ENCODE peak calls at places on chromosome 1, in four cellular contexts. L is neuronal stem cell, N is mesenchymal stem cell, R is IMR-90. F is an unnamed sample.

GRCh38 chr1:53535846-53536245 is 76.6 kb downstream of the DMRTB1 start:
- DNase-seq in R (peak; percentile 76), N (no peak), L (no peak), F (no peak)

GRCh38 chr1:181318858-181319235 is 164.5 kb upstream of the CACNA1E start:
- DNase-seq in N (no peak), R (peak; percentile 4), L (no peak), F (peak; percentile 18)

GRCh38 chr1:241286486-241286885 is 70.5 kb downstream of the RGS7 start:
- DNase-seq in L (no peak), N (no peak), R (no peak), F (no peak)

GRCh38 chr1:164440222-164440621 is 118.8 kb upstream of the PBX1 start:
- DNase-seq in R (no peak), N (peak; percentile 18), L (no peak), F (peak; percentile 72)

GRCh38 chr1:83689900-83690868 is 308.7 kb downstream of the TTLL7 start:
- DNase-seq in N (no peak), L (no peak), R (no peak), F (no peak)

GRCh38 chr1:8435569-8436071 is 117.7 kb downstream of the SLC45A1 start:
- DNase-seq in L (no peak), R (no peak), N (no peak), F (no peak)

GRCh38 chr1:183914283-183914682 is 109.4 kb downstream of the RGL1 start:
- DNase-seq in L (no peak), N (peak; percentile 47), R (peak; percentile 58), F (no peak)

GRCh38 chr1:157993179-157994080 is at the start of gene KIRREL1:
- DNase-seq in N (peak; percentile 85), R (peak; percentile 65), L (no peak), F (peak; percentile 82)

GRCh38 chr1:8580566-8580965 is 236.9 kb downstream of the RERE start:
- DNase-seq in L (no peak), R (no peak), N (no peak), F (no peak)

GRCh38 chr1:204341380-204341779 is 18.3 kb downstream of the PLEKHA6 start:
- DNase-seq in L (no peak), N (no peak), R (peak; percentile 90), F (no peak)

GRCh38 chr1:116455509-116455908 is 82.5 kb downstream of the ATP1A1 start:
- DNase-seq in N (no peak), R (no peak), L (no peak), F (no peak)

GRCh38 chr1:116458695-116459094 is 85.7 kb downstream of the ATP1A1 start:
- DNase-seq in R (no peak), N (no peak), L (no peak), F (no peak)

GRCh38 chr1:116460261-116460660 is 87.2 kb downstream of the ATP1A1 start:
- DNase-seq in L (no peak), R (no peak), N (no peak), F (no peak)

GRCh38 chr1:116460748-116461376 is 87.8 kb downstream of the ATP1A1 start:
- DNase-seq in L (no peak), N (no peak), R (no peak), F (no peak)

DNA sequence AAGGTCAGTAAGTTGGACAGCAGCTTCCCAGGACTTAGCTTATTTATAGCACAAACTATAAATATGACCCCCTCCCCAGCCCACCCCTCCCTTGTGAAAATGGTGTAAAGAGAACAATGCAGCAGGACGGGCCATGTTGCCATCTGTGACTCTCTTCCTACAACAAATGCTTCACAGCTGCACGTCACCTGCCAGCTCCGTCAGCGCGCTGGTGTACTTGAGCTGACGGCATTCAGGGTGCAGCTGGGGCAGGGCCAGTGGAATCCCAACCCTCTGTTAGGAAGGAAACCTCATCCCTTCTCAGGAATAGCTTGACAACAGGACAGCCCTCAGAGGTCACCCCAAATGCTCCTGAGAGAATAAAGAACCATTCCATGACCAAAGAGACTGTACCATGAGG is 84.9 kb downstream of the ATP1A1 start:
- DNase-seq in N (no peak), L (no peak), R (no peak), F (no peak)
- H2BK120ac ChIP-seq in N (no peak overlapping the region), L (no peak overlapping the region), R (no peak overlapping the region), F (no peak overlapping the region)

DNA sequence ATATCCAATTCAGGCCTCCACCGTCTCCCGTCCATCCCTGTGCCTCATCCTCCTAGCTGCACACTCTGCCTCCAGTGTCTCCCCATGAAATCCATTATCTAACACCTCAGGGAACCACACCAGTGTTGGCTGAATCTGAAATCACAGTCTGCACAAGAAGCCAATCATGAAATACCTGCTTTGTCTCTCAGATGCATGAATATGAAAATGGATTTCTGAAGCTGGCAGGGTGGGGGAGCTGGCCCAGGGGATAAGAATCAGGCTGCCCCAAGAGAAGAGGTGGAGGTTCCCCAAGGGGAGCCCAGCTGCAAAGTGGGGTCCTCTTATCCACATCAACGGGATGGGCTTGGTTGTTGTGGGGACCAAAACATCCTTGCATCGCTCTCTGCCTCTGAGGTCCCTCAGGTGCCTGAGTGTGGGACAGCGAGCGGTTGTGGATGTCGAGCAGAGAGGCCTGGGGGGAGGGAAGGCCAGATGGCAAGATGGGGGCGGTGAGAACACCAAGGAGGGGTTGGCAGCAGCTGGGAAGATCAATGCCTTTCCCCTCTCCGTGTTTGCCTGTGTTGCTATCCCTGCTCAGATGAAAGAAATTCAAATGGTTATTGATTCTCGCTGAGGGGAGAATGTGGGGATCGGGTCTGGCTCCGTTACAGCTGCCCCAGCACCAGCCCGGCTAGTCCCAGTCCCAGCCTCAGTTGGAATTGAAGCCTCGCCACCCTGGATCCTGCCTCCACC is 237.3 kb upstream of the POU3F1 start:
- DNase-seq in R (no peak), L (no peak), N (no peak), F (no peak)
- H2BK120ac ChIP-seq in R (no peak overlapping the region), L (peak overlapping the region; percentile 2), N (no peak overlapping the region), F (no peak overlapping the region)

DNA sequence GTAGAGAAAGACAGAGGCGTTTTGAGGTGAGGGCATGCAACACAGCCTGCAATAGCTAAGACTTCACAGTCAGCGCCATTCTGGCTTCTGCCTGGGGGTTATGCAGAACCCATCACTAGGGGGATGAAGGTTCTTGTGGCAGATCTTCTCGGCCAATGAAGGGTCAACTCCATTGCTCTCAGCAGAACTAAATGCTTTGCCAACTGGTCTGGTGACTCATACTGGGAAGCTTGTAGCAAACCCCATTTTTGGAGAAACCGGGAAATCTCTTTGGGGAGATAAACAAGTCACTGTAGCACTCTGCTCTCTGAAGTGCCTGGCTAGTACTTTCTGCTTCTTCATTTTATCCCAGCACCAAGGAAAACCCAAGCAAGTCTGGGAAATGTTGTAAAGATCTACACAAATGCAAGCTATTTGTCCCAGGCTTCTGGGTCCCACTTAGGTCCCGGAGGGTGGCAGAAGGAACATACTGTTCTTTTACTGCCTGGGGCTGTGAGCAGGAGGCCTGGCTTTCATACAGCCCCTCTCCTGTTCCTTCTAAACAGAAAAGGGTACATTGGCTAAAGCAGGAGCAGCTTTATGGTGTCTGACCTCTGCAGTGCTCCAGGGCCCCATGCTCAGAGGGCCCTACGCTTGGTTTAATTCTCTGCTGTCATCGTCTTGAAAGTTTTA is 28.8 kb downstream of the SHISA4 start:
- DNase-seq in N (peak; percentile 94), L (no peak), R (peak; percentile 94), F (no peak)
- H2BK120ac ChIP-seq in N (peak overlapping the region; percentile 83), L (no peak overlapping the region), R (peak overlapping the region; percentile 98), F (no peak overlapping the region)

GRCh38 chr1:51552929-51553807 is 34.1 kb upstream of the EPS15 start:
- DNase-seq in R (no peak), N (no peak), L (no peak), F (no peak)
- H2BK120ac ChIP-seq in R (no peak overlapping the region), N (no peak overlapping the region), L (no peak overlapping the region), F (no peak overlapping the region)

DNA sequence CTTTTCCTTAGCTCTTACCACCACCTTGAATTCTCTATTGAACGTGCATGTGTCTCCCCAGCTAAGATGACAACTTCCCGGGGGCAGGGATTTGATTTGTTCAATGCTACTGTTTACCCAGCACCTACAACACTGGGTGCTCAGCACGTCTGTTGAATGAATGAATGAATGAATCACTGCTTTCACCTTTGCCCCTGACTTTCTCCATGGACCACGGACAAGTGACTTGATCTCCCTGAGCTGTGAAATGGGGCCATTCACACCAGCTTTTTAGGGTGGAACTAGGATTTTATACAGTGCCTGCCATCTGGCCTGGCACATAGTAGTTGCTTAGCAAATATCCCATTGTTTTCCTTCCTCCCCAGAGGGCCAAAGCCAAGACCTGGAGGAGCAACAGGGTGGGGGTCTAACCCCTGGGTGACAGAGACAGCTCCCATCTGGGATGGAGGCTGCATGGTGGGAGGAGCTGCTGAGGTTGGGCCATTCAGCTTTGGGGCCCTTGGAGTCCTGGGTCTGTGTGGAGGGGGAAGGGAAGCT is 15.7 kb downstream of the TNFRSF1B start:
- DNase-seq in R (no peak), L (no peak), N (no peak), F (no peak)
- H2BK120ac ChIP-seq in R (no peak overlapping the region), L (no peak overlapping the region), N (peak overlapping the region; percentile 45), F (no peak overlapping the region)

DNA sequence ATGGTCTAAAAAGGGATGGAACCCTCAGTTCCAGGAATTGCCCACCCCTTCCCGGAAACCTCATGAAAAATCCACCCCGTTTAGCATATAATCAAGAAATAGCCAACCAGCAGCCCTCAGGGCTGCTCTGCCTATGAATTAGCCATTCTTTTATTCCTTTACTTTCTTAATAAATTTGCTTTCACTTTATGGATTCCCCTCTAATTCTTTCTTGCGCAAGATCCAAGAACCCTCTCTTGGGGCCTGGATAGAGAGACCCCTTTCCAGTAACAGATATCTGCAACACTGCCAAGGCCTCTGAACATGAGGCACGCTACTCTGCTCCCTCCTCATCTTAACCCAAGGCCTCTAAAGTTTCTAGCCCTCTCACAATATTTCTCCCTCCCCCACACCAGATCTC is 58.9 kb upstream of the POU2F1 start:
- DNase-seq in N (no peak), L (no peak), R (no peak), F (no peak)
- H2BK120ac ChIP-seq in N (no peak overlapping the region), L (no peak overlapping the region), R (no peak overlapping the region), F (no peak overlapping the region)

GRCh38 chr1:177355575-177355974 is 184.8 kb downstream of the BRINP2 start:
- DNase-seq in L (peak; percentile 20), R (peak; percentile 19), N (peak; percentile 49), F (peak; percentile 40)
- H2BK120ac ChIP-seq in L (no peak overlapping the region), R (no peak overlapping the region), N (no peak overlapping the region), F (no peak overlapping the region)

DNA sequence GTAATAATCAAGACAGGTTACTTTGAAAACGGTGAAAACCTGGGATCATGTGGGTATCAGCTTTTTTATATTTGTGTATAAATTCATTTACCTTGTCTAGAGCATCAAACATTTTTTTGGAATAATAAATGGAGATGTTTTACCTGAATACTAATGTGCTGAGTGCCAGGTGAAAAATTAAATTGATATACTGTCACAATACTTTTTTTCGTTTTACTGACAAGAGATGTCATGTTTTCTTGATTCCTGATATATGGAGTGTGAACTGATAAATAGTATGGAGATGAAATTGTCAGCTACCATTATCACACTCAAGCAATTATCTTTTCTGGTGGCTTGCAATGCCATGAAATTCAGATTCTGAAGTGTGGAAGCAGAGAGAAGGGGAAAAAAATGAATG is 47.2 kb upstream of the ZRANB2 start:
- DNase-seq in N (no peak), L (no peak), R (no peak), F (no peak)
- H2BK120ac ChIP-seq in N (no peak overlapping the region), L (no peak overlapping the region), R (no peak overlapping the region), F (no peak overlapping the region)

GRCh38 chr1:95532335-95532734 is 298.3 kb downstream of the RWDD3 start:
- DNase-seq in L (no peak), R (no peak), N (no peak), F (peak; percentile 59)
- H2BK120ac ChIP-seq in L (no peak overlapping the region), R (no peak overlapping the region), N (no peak overlapping the region), F (no peak overlapping the region)

DNA sequence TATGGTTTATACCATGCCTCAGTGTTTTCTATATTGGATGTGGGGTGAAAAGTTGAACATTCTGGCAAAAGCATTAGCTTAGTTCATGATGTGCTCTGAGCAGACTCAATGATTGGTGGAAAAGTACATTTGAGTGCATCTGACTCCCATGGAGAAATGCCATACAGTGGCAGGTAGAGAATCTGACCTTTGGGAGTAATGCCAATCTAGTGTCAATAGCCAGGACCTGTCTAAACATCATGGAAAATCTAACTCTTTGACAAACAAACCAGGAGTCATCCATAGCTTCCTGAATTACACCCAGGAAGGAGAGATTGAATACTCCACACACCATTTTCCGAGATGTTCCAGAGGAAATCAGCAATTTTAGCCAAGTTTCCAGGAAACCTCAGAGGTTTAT is 51.0 kb downstream of the XCL1 start:
- DNase-seq in R (no peak), L (no peak), N (no peak), F (no peak)
- H2BK120ac ChIP-seq in R (no peak overlapping the region), L (no peak overlapping the region), N (no peak overlapping the region), F (no peak overlapping the region)

F was measured in mesendoderm.